ENCODE peak calls at places on chromosomes 13 and 19, in eight cellular contexts. B is uterus, Y is RWPE1, E is transverse colon, I is BJ, V is AG04450, X is K562, C is AG04449. K is an unnamed sample.

GRCh38 chr13:31797154-31797775 is 57.9 kb downstream of the RXFP2 start:
- DNase-seq in C (no peak), X (no peak), I (no peak), V (peak; percentile 2), B (no peak), E (no peak), Y (peak; percentile 36), K (no peak)

GRCh38 chr13:37534181-37534580 is 64.4 kb downstream of the POSTN start:
- DNase-seq in I (no peak), V (peak; percentile 68), X (no peak), E (no peak), Y (peak; percentile 17), C (peak; percentile 62), B (no peak), K (no peak)

GRCh38 chr19:33406521-33407139 is 33.1 kb downstream of the CEBPG start:
- DNase-seq in C (no peak), I (no peak), E (peak; percentile 82), B (peak; percentile 72), X (peak; percentile 87), Y (peak; percentile 66), V (no peak), K (peak; percentile 88)

GRCh38 chr13:100182894-100183490 is 94.1 kb downstream of the PCCA start:
- DNase-seq in C (no peak), E (no peak), V (no peak), I (no peak), Y (no peak), X (no peak), B (no peak), K (no peak)

GRCh38 chr13:113856716-113857065 is 7.2 kb downstream of the GAS6 start:
- DNase-seq in E (peak; percentile 55), B (no peak), Y (no peak), X (no peak), C (no peak), V (no peak), I (no peak), K (no peak)

GRCh38 chr19:16252459-16253205 is 54.9 kb downstream of the AP1M1 start:
- DNase-seq in I (no peak), V (no peak), C (no peak), B (no peak), E (peak; percentile 42), Y (no peak), X (no peak), K (no peak)

GRCh38 chr19:2770055-2771013 is 12.7 kb downstream of the SGTA start:
- DNase-seq in Y (no peak), V (peak; percentile 7), C (no peak), B (no peak), X (no peak), I (no peak), E (peak; percentile 51), K (no peak)

GRCh38 chr13:60572003-60572792 is 175.2 kb downstream of the TDRD3 start:
- DNase-seq in Y (peak; percentile 33), C (peak; percentile 5), I (no peak), X (no peak), E (no peak), B (no peak), V (no peak), K (no peak)

GRCh38 chr13:51557875-51558604 is 26.2 kb upstream of the WDFY2 start:
- DNase-seq in Y (peak; percentile 80), C (peak; percentile 59), V (peak; percentile 43), X (no peak), I (peak; percentile 28), B (peak; percentile 40), E (no peak), K (no peak)

GRCh38 chr13:55948175-55948574 is 1192.5 kb upstream of the PRR20A start:
- DNase-seq in B (no peak), I (no peak), X (no peak), Y (no peak), V (no peak), E (no peak), C (no peak), K (no peak)

GRCh38 chr13:44132710-44133109 is 240.9 kb upstream of the SERP2 start:
- DNase-seq in X (no peak), E (peak; percentile 21), V (no peak), C (no peak), B (peak; percentile 37), Y (no peak), I (no peak), K (no peak)

GRCh38 chr19:19342086-19343015 is 21.7 kb downstream of the MAU2 start:
- DNase-seq in B (peak; percentile 32), X (peak; percentile 83), I (no peak), Y (peak; percentile 58), C (no peak), E (peak; percentile 65), V (peak; percentile 8), K (peak; percentile 91)

GRCh38 chr19:50975766-50976165 is 6.4 kb upstream of the KLK6 start:
- DNase-seq in C (no peak), V (no peak), B (no peak), I (no peak), E (no peak), Y (peak; percentile 85), X (no peak), K (no peak)

DNA sequence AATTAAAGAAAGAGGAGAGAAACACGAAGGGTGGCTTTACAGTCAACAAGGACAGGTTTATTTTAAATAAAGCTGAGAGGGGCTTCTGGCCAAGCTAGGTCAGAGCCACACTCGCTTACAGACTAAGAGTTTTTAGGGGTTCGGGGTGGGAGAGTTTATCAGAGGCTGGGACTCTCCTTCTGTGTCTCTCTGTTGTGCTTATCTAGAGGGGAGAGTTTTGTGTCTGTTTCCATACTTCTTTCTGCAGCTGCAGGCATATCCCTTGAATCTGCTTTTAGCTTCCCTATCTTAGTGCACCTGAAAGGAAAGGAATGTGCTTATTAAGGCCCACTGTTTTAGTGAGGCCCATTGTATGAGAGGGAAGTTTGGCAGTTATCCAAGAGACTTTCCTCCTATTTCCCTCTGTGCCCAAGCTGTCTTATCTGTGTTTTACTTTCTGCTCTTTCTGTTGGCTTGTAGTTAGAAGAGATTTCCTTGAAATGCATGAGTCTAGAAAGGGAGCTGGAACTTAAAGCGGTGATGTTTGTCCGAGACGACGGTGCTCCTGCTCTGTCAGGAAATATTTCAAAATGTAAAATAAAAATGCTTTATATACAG is 275.3 kb downstream of the KCTD12 start:
- DNase-seq in I (no peak), C (no peak), E (no peak), B (no peak), V (no peak), Y (no peak), X (no peak), K (no peak)
- TF ChIP-seq CTCF in I (no peak), C (no peak), E (no peak), B (no peak), V (no peak), Y (no peak), X (no peak), K (no peak)

GRCh38 chr13:33119022-33119735 is 103.0 kb downstream of the KL start:
- DNase-seq in V (no peak), B (no peak), I (no peak), Y (no peak), X (no peak), E (no peak), C (no peak), K (no peak)
- TF ChIP-seq CTCF in V (no peak), B (no peak), I (no peak), Y (no peak), X (no peak), E (no peak), C (no peak), K (no peak)

DNA sequence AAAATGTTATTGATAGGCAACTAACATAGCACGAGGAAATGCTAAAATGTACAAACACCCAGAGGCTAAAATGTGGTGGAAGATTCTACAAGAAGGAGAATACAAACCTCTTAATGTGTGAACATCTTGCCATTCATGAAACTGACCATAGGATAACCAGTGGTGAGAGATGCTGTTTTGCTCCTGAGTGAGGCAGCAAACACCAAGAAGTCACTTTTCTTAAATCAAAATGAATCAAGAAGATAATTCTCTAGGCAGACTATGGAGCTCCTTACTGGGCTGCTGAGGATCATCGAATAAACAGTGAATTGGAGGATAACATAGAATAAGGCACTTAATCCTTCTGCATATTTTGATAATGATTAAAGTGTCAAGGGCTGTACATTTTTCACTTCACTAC is 375.4 kb upstream of the SLITRK6 start:
- DNase-seq in C (no peak), V (no peak), B (no peak), E (no peak), X (no peak), Y (no peak), I (no peak), K (no peak)
- TF ChIP-seq CTCF in C (no peak), V (no peak), B (no peak), E (no peak), X (no peak), Y (no peak), I (no peak), K (no peak)

GRCh38 chr13:75226092-75226491 is 255.9 kb downstream of the TBC1D4 start:
- DNase-seq in Y (no peak), B (no peak), I (no peak), E (no peak), V (no peak), C (no peak), X (peak; percentile 9), K (no peak)
- TF ChIP-seq CTCF in Y (no peak), B (no peak), I (no peak), E (no peak), V (no peak), C (no peak), X (peak; percentile 10), K (no peak)

GRCh38 chr19:48997972-48998371 is 4.3 kb downstream of the RUVBL2 start:
- DNase-seq in I (no peak), C (no peak), E (peak; percentile 62), X (peak; percentile 61), Y (no peak), V (no peak), B (no peak), K (peak; percentile 83)
- TF ChIP-seq CTCF in I (peak; percentile 60), C (peak; percentile 67), E (peak; percentile 40), X (peak; percentile 79), Y (peak; percentile 38), V (peak; percentile 55), B (no peak), K (peak; percentile 46)

DNA sequence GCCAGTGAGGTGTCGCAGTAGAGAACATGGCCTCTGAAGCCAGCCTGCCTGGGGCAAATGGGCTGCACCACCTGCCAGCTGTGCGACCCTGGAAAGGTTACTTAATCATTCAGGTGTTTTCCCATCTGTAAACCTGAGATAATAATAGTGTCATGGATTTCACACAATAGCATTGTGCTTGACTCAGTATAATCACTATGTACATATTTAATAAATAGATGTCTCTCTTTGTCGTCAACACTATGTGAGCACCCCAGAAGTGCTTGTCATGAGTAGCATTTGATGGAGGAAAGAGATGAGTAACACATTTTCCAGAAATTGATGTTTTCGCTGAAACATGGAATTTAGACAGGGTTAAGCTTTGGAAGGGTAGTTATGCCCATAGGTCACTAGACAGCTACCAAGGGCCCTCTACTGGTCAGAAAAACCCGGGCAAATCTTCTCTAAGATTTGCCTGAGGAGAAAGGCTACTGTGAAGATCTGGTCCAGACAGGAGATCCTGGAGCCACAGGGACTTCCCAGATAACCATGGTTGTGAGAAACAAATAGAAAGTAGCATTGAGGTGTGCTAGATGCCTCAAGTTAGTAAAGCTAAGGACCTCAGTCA is 9.5 kb upstream of the MBNL2 start:
- DNase-seq in V (no peak), B (no peak), E (peak; percentile 36), I (no peak), C (no peak), Y (peak; percentile 38), X (no peak), K (peak; percentile 23)
- TF ChIP-seq CTCF in V (peak; percentile 77), B (no peak), E (peak; percentile 49), I (peak; percentile 82), C (peak; percentile 59), Y (no peak), X (peak; percentile 56), K (peak; percentile 25)

GRCh38 chr19:54172764-54173699 is at the start of gene TMC4:
- DNase-seq in I (no peak), V (no peak), B (no peak), C (no peak), X (peak; percentile 26), Y (peak; percentile 69), E (peak; percentile 85), K (no peak)
- TF ChIP-seq CTCF in I (no peak), V (no peak), B (no peak), C (no peak), X (no peak), Y (no peak), E (peak; percentile 59), K (no peak)

K was measured in endothelial cell.